ENCODE peak calls at places on chromosome 3, in four cellular contexts. H, J, I and X are unnamed samples.

GRCh38 chr3:52331091-52331490 is 15.0 kb downstream of the DNAH1 start:
- DNase-seq in I (no peak), J (no peak), H (no peak), X (no peak)

GRCh38 chr3:58421004-58421403 is 12.6 kb downstream of the PDHB start:
- DNase-seq in I (no peak), J (no peak), H (no peak), X (no peak)

GRCh38 chr3:16474920-16475319 is 38.6 kb downstream of the RFTN1 start:
- DNase-seq in J (no peak), I (no peak), H (no peak), X (no peak)

GRCh38 chr3:164306042-164306441 is 772.3 kb downstream of the SI start:
- DNase-seq in H (peak), I (no peak), J (no peak), X (no peak)

GRCh38 chr3:137103739-137104138 is 146.0 kb downstream of the IL20RB start:
- DNase-seq in I (no peak), H (no peak), J (no peak), X (no peak)

GRCh38 chr3:63644212-63644777 is 8.2 kb upstream of the SNTN start:
- DNase-seq in H (no peak), I (no peak), J (no peak), X (peak)

GRCh38 chr3:4751057-4752051 is 227.9 kb upstream of the BHLHE40 start:
- DNase-seq in H (peak), J (peak), I (no peak), X (no peak)

GRCh38 chr3:62323241-62323640 is 50.1 kb downstream of the FEZF2 start:
- DNase-seq in J (no peak), H (no peak), I (no peak), X (no peak)

GRCh38 chr3:186251948-186252619 is 110.0 kb downstream of the DGKG start:
- DNase-seq in H (no peak), J (no peak), I (no peak), X (no peak)

GRCh38 chr3:42376397-42376798 is 34.0 kb downstream of the LYZL4 start:
- DNase-seq in J (no peak), I (no peak), H (peak), X (no peak)

GRCh38 chr3:12180218-12180617 is 21.5 kb upstream of the TIMP4 start:
- DNase-seq in I (no peak), J (no peak), H (peak), X (no peak)

GRCh38 chr3:16382852-16383251 is 117.8 kb downstream of the OXNAD1 start:
- DNase-seq in J (no peak), I (no peak), H (no peak), X (no peak)

GRCh38 chr3:60246361-60246760 is 1004.9 kb downstream of the FHIT start:
- DNase-seq in I (no peak), J (no peak), H (no peak), X (no peak)

GRCh38 chr3:126156468-126156867 is 23.9 kb downstream of the ALDH1L1 start:
- DNase-seq in H (no peak), J (peak), I (no peak), X (no peak)

GRCh38 chr3:179093807-179094206 is 22.2 kb upstream of the ZMAT3 start:
- DNase-seq in I (no peak), H (peak), J (no peak), X (no peak)

GRCh38 chr3:111999924-112000835 is 1.5 kb downstream of the TAGLN3 start:
- DNase-seq in I (no peak), H (no peak), J (no peak), X (no peak)

GRCh38 chr3:113495035-113495434 is 19.9 kb downstream of the SPICE1 start:
- DNase-seq in H (peak), I (peak), J (peak), X (no peak)